ENCODE peak calls at places on chromosomes 7 and 10, in seven cellular contexts. A, I, Z, D, H, Y and W are unnamed samples.

GRCh38 chr10:125564570-125564969 is 118.4 kb downstream of the TEX36 start:
- DNase-seq in A (no peak), I (no peak), Z (no peak), D (no peak), H (no peak), Y (no peak), W (no peak)

GRCh38 chr10:67471022-67471421 is 225.0 kb downstream of the CTNNA3 start:
- DNase-seq in A (no peak), I (no peak), Z (no peak), D (no peak), H (no peak), Y (no peak), W (no peak)

GRCh38 chr7:116122972-116123595 is 87.3 kb upstream of the TES start:
- DNase-seq in A (no peak), I (no peak), Z (peak; percentile 38), D (no peak), H (peak; percentile 83), Y (peak; percentile 73), W (no peak)

GRCh38 chr7:36088966-36089365 is 64.1 kb upstream of the EEPD1 start:
- DNase-seq in A (no peak), I (no peak), Z (no peak), D (no peak), H (no peak), Y (no peak), W (no peak)

GRCh38 chr7:29309041-29309860 is 114.7 kb downstream of the CHN2 start:
- DNase-seq in A (no peak), I (no peak), Z (no peak), D (no peak), H (no peak), Y (no peak), W (no peak)

GRCh38 chr7:149884541-149884940 is 10.8 kb downstream of the ATP6V0E2 start:
- DNase-seq in A (no peak), I (no peak), Z (no peak), D (peak; percentile 17), H (no peak), Y (no peak), W (no peak)

GRCh38 chr10:119737827-119738226 is 12.0 kb downstream of the INPP5F start:
- DNase-seq in A (no peak), I (no peak), Z (peak; percentile 81), D (no peak), H (peak; percentile 89), Y (peak; percentile 92), W (no peak)

GRCh38 chr7:57867884-57868701 is 418.1 kb downstream of the ZNF716 start:
- DNase-seq in A (no peak), I (no peak), Z (no peak), D (no peak), H (peak; percentile 8), Y (peak; percentile 13), W (no peak)

GRCh38 chr7:152674860-152675760 is 831 bp downstream of the XRCC2 start:
- DNase-seq in A (peak; percentile 10), I (no peak), Z (no peak), D (no peak), H (no peak), Y (peak; percentile 12), W (no peak)

GRCh38 chr7:142381727-142382409 is 124.0 kb upstream of the PRSS58 start:
- DNase-seq in A (no peak), I (no peak), Z (no peak), D (no peak), H (peak; percentile 20), Y (no peak), W (no peak)

GRCh38 chr7:139972000-139972399 is 90.8 kb downstream of the PARP12 start:
- DNase-seq in A (no peak), I (no peak), Z (no peak), D (no peak), H (no peak), Y (no peak), W (no peak)

GRCh38 chr10:103542764-103543616 is 49.5 kb downstream of the NEURL1 start:
- DNase-seq in A (no peak), I (no peak), Z (peak; percentile 49), D (peak; percentile 53), H (peak; percentile 66), Y (peak; percentile 68), W (no peak)

GRCh38 chr10:124197301-124198148 is 104.1 kb upstream of the CHST15 start:
- DNase-seq in A (no peak), I (no peak), Z (no peak), D (no peak), H (peak; percentile 9), Y (peak; percentile 46), W (no peak)

GRCh38 chr10:129075936-129076335 is 391.1 kb upstream of the MGMT start:
- DNase-seq in A (no peak), I (no peak), Z (no peak), D (no peak), H (no peak), Y (no peak), W (no peak)

GRCh38 chr10:80697926-80698325 is 160.2 kb downstream of the SH2D4B start:
- DNase-seq in A (no peak), I (no peak), Z (no peak), D (no peak), H (no peak), Y (no peak), W (no peak)

GRCh38 chr10:29569778-29570177 is 65.0 kb downstream of the SVIL start:
- DNase-seq in A (no peak), I (no peak), Z (no peak), D (no peak), H (no peak), Y (no peak), W (no peak)

GRCh38 chr10:126321455-126321854 is 66.8 kb downstream of the ADAM12 start:
- DNase-seq in A (no peak), I (no peak), Z (no peak), D (no peak), H (peak; percentile 11), Y (no peak), W (no peak)

GRCh38 chr7:117872565-117873055 is 631 bp downstream of the CTTNBP2 start:
- DNase-seq in A (peak; percentile 20), I (no peak), Z (no peak), D (peak; percentile 28), H (peak; percentile 8), Y (peak; percentile 61), W (no peak)

GRCh38 chr7:117871778-117872538 is 1.3 kb downstream of the CTTNBP2 start:
- DNase-seq in A (peak; percentile 15), I (no peak), Z (no peak), D (peak; percentile 40), H (peak; percentile 5), Y (peak; percentile 26), W (no peak)

GRCh38 chr7:117871401-117871777 is 1.9 kb downstream of the CTTNBP2 start:
- DNase-seq in A (no peak), I (no peak), Z (no peak), D (no peak), H (no peak), Y (no peak), W (no peak)

GRCh38 chr7:117873933-117874530 is 791 bp upstream of the CTTNBP2 start:
- DNase-seq in A (no peak), I (no peak), Z (no peak), D (no peak), H (no peak), Y (no peak), W (no peak)

DNA sequence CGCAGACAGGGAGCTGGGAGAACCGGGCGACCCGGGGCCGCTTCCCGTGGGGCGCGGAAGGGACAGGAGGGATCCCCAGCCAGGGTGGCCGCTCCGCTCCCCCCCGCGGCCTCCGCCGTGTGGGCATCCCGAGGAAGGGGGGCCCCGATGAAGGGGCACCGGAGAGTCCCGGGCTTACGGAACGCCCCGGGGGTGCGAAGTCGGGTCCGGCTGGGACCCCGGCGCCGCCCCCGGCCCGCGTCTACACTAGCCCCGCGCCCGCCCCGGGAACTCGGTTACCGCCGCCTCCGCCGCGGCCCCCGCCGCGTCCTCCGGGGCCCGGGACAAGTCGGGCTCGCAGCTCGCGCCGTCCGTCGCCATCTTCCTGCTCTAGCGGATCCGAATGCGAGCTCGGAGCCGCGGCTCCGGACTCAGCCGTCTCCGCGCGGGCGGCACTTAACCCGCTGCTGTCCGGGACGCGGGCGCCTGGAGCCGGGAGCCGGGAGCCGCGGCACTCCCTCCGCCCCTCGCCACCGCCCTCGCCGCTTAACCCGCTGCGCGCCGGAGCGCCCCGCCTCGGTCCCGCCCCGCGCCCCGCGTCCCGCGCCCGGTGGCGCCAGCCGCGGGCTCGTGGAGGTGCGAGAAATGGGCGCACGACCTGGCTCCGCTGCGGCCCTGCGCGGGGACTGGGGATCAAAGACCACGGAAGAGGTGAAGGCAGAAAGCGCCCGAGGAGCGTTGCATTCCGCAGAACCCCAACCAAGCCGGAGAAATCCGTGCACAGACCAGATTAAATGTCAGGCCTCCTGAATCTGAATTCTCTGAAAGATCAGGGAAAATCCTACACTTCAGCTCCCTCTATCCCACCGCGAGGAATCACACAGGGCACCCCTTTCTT is at the start of gene CTTNBP2:
- DNase-seq in A (peak; percentile 51), I (peak; percentile 58), Z (no peak), D (peak; percentile 57), H (peak; percentile 64), Y (peak; percentile 78), W (no peak)
- TF ChIP-seq CTCF in A (no peak), I (no peak), Z (no peak), D (no peak), H (no peak), Y (no peak), W (no peak)

GRCh38 chr10:75350791-75351190 is 50.8 kb downstream of the ZNF503 start:
- DNase-seq in A (no peak), I (no peak), Z (peak; percentile 40), D (no peak), H (peak; percentile 65), Y (peak; percentile 47), W (no peak)
- TF ChIP-seq CTCF in A (no peak), I (no peak), Z (no peak), D (no peak), H (peak; percentile 5), Y (no peak), W (no peak)

GRCh38 chr7:70812511-70812910 is 319.4 kb upstream of the GALNT17 start:
- DNase-seq in A (no peak), I (no peak), Z (no peak), D (no peak), H (peak; percentile 17), Y (no peak), W (no peak)
- TF ChIP-seq CTCF in A (peak; percentile 22), I (no peak), Z (no peak), D (no peak), H (peak; percentile 47), Y (no peak), W (no peak)

DNA sequence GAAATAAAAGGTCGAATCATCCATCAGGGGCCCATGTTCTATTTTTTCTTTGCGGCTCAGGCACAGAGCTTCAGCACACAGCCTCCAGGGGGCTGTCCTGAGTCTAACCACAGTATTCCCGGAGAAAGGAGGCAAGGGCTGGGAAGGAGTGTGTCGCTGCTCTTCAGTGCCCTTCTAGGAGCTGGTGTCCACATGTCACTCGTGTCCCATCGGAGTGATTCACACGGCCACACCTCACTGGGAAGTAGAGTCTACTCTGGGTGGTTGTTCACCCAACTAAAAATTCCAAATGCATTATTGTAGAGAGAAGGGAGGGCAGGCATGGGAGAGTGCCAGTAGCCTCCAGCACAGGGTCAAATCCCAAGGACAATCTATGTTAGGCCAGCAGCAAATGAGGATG is 114.8 kb upstream of the LANCL2 start:
- DNase-seq in A (no peak), I (no peak), Z (no peak), D (no peak), H (peak; percentile 23), Y (no peak), W (no peak)
- TF ChIP-seq CTCF in A (peak; percentile 60), I (peak; percentile 54), Z (peak; percentile 72), D (no peak), H (peak; percentile 63), Y (peak; percentile 48), W (no peak)

DNA sequence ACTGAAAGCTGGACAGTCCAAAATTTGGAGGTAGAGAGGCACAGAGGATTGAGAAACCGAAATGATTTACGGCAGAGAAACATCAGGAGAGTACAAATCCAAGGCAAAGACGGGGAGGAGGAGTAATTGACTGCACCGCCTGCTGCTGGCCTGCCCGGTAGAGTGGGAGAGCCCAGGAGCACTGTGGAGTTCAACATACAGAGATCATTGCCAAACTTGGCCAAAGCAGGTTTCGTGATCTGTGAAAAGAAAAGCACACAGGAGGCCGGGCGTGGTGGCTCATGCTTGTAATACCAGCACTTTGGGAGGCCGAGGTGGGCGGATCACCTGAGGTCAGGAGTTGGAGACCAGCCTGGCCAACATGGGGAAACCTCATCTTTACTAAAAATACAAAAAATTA is 306.0 kb upstream of the PFKP start:
- DNase-seq in A (no peak), I (no peak), Z (no peak), D (no peak), H (no peak), Y (no peak), W (no peak)
- TF ChIP-seq CTCF in A (no peak), I (no peak), Z (no peak), D (no peak), H (no peak), Y (no peak), W (no peak)